ENCODE peak calls at places on chromosomes 16 and 17, in eight cellular contexts. I is right cardiac atrium; B is stomach; K is MM.1S; Q is IMR-90; R is Peyer's patch; H is lung; J is CD8-positive, alpha-beta T cell. L is an unnamed sample.

GRCh38 chr16:75250809-75251279 is 580 bp downstream of the BCAR1 start:
- DNase-seq in J (no peak), K (no peak), I (peak), Q (no peak), B (peak), R (peak), H (no peak), L (no peak)

GRCh38 chr17:44091200-44091997 is 20.9 kb downstream of the G6PC3 start:
- DNase-seq in J (no peak), R (no peak), Q (no peak), B (no peak), K (no peak), I (no peak), H (no peak), L (no peak)

GRCh38 chr17:78993241-78993956 is 13.7 kb upstream of the LGALS3BP start:
- DNase-seq in K (no peak), Q (peak), H (no peak), B (peak), I (peak), R (peak), J (peak), L (no peak)

GRCh38 chr17:77356690-77357201 is 216.0 kb downstream of the SEC14L1 start:
- DNase-seq in Q (no peak), H (peak), B (peak), R (no peak), K (no peak), J (no peak), I (no peak), L (no peak)

GRCh38 chr16:57713596-57713995 is 19.0 kb downstream of the DRC7 start:
- DNase-seq in H (no peak), Q (no peak), J (no peak), B (no peak), K (no peak), I (no peak), R (no peak), L (no peak)

GRCh38 chr16:57539072-57539796 is 2.9 kb upstream of the CCDC102A start:
- DNase-seq in B (no peak), Q (no peak), K (peak), J (no peak), I (peak), R (no peak), H (no peak), L (no peak)

GRCh38 chr16:2744711-2745110 is 7.7 kb upstream of the SRRM2 start:
- DNase-seq in B (no peak), Q (no peak), K (no peak), I (no peak), R (no peak), J (no peak), H (no peak), L (no peak)

GRCh38 chr17:69593716-69594115 is 179.2 kb downstream of the MAP2K6 start:
- DNase-seq in H (no peak), B (no peak), R (no peak), K (no peak), J (no peak), Q (no peak), I (no peak), L (no peak)

GRCh38 chr16:81516478-81517149 is 72.0 kb downstream of the CMIP start:
- DNase-seq in B (no peak), H (no peak), K (no peak), I (peak), Q (no peak), J (no peak), R (no peak), L (no peak)

GRCh38 chr16:1941924-1942809 is 832 bp downstream of the MSRB1 start:
- DNase-seq in Q (no peak), B (no peak), I (no peak), H (peak), J (no peak), K (no peak), R (no peak), L (no peak)

GRCh38 chr17:43581581-43581980 is 35.4 kb upstream of the ETV4 start:
- DNase-seq in R (peak), Q (no peak), H (no peak), I (no peak), K (no peak), J (no peak), B (no peak), L (no peak)

GRCh38 chr17:21676281-21677111 is 15.8 kb upstream of the KCNJ18 start:
- DNase-seq in J (no peak), K (no peak), Q (no peak), R (peak), B (no peak), H (no peak), I (peak), L (no peak)

GRCh38 chr17:70668276-70668937 is 499.1 kb downstream of the KCNJ2 start:
- DNase-seq in I (no peak), K (no peak), R (peak), B (no peak), J (no peak), Q (no peak), H (no peak), L (no peak)

GRCh38 chr17:47227862-47228261 is 18.7 kb downstream of the MYL4 start:
- DNase-seq in R (no peak), K (no peak), J (no peak), I (peak), Q (no peak), H (no peak), B (no peak), L (no peak)

GRCh38 chr17:47225436-47225858 is 16.3 kb downstream of the MYL4 start:
- DNase-seq in J (no peak), Q (peak), H (peak), I (peak), K (no peak), B (peak), R (no peak), L (peak)

GRCh38 chr17:47224971-47225370 is 15.8 kb downstream of the MYL4 start:
- DNase-seq in H (no peak), B (no peak), K (no peak), R (no peak), I (no peak), J (no peak), Q (no peak), L (no peak)

GRCh38 chr17:47223460-47223859 is 14.3 kb downstream of the MYL4 start:
- DNase-seq in Q (no peak), R (no peak), J (no peak), B (peak), I (no peak), K (no peak), H (no peak), L (no peak)

GRCh38 chr17:47225911-47226688 is 17.0 kb downstream of the MYL4 start:
- DNase-seq in B (no peak), I (no peak), K (no peak), Q (peak), J (no peak), H (no peak), R (no peak), L (no peak)
- H3K27ac ChIP-seq in B (peak), I (peak), K (no peak), Q (peak), J (no peak), H (peak), R (peak), L (peak)

GRCh38 chr17:33778505-33779398 is 476.3 kb upstream of the CCL2 start:
- DNase-seq in J (peak), R (no peak), I (peak), K (peak), H (no peak), B (peak), Q (peak), L (peak)

GRCh38 chr17:33776903-33777302 is 478.2 kb upstream of the CCL2 start:
- DNase-seq in R (no peak), I (no peak), J (no peak), B (no peak), Q (no peak), K (no peak), H (no peak), L (no peak)

GRCh38 chr17:33779399-33779697 is 475.7 kb upstream of the CCL2 start:
- DNase-seq in B (no peak), J (no peak), H (no peak), R (no peak), Q (no peak), I (no peak), K (no peak), L (no peak)

GRCh38 chr17:33777674-33778073 is 477.4 kb upstream of the CCL2 start:
- DNase-seq in K (no peak), B (no peak), H (no peak), J (no peak), Q (no peak), R (no peak), I (no peak), L (no peak)
- H3K27ac ChIP-seq in K (no peak), B (no peak), H (no peak), J (no peak), Q (no peak), R (no peak), I (no peak), L (no peak)

GRCh38 chr16:8374032-8374431 is 216.3 kb downstream of the TMEM114 start:
- DNase-seq in J (no peak), I (no peak), R (no peak), B (no peak), H (no peak), Q (no peak), K (no peak), L (no peak)

GRCh38 chr16:8375208-8375607 is 215.1 kb downstream of the TMEM114 start:
- DNase-seq in K (no peak), B (no peak), I (no peak), H (no peak), J (no peak), R (no peak), Q (no peak), L (no peak)

GRCh38 chr16:8376858-8377257 is 213.5 kb downstream of the TMEM114 start:
- DNase-seq in R (no peak), J (no peak), B (no peak), Q (no peak), K (no peak), H (no peak), I (no peak), L (no peak)

GRCh38 chr16:8376430-8376829 is 213.9 kb downstream of the TMEM114 start:
- DNase-seq in Q (no peak), R (no peak), H (no peak), J (no peak), I (no peak), B (no peak), K (no peak), L (no peak)

GRCh38 chr16:8374586-8374985 is 215.7 kb downstream of the TMEM114 start:
- DNase-seq in R (no peak), I (no peak), J (no peak), H (no peak), Q (no peak), K (no peak), B (no peak), L (no peak)
- H3K27ac ChIP-seq in R (no peak), I (no peak), J (no peak), H (no peak), Q (no peak), K (no peak), B (no peak), L (no peak)

DNA sequence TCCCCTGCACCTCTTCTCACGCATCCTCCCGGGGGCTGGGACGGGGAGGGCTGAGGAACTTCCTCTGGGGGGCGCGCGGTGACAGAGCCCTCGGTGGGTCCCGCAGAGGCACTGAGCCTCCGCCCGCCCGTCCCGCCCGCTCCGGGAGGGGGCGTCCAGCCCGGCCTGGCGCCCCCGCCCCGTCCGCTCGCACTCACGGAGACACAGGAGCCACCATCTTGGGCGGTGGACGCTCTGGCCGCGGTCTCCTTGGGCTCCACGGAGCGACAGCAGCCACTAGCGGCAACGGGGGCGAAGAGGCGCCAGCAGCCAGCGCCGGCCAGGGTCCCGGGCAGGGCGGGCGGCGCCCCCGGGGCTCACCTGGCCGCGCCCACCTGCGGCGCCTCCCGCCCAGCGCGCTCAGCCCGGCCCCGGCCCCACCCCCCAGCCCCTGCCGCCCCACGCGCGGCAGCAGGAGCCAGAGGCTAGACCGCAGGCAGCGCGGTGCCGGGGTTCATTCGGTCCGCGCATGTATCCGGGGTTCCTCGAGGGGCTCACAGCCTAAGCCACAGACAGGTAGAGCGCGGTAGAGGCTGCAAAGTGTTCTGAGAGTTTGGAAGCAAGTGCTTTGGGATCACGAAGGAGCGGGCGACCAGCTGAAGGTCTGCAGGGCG is at the start of gene C17orf113:
- DNase-seq in R (peak), I (peak), K (peak), B (peak), J (peak), H (peak), Q (no peak), L (peak)
- H3K27ac ChIP-seq in R (peak), I (no peak), K (no peak), B (peak), J (no peak), H (peak), Q (no peak), L (no peak)

DNA sequence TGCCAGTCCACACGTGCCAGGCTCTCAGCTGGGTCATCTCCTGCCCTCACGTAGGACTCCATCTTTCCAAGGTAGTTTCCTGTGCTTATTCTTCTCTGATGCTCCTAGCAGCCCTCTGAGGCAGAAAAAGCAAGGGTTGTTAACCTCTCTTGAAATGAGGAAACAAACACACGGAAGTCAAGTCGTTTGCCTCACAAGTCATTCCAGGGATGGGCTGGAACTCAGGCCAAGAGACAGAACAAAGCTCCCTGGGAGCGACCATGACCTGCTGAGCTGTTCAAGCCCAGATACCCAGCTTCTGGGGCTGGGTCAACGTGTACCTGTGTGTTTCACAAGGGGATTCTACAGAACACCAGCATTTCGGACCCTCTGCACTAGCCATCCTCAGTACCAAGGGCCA is 28.2 kb downstream of the SRL start:
- DNase-seq in I (no peak), R (peak), J (no peak), Q (no peak), B (peak), H (no peak), K (no peak), L (no peak)
- H3K27ac ChIP-seq in I (peak), R (no peak), J (no peak), Q (peak), B (peak), H (peak), K (no peak), L (no peak)

DNA sequence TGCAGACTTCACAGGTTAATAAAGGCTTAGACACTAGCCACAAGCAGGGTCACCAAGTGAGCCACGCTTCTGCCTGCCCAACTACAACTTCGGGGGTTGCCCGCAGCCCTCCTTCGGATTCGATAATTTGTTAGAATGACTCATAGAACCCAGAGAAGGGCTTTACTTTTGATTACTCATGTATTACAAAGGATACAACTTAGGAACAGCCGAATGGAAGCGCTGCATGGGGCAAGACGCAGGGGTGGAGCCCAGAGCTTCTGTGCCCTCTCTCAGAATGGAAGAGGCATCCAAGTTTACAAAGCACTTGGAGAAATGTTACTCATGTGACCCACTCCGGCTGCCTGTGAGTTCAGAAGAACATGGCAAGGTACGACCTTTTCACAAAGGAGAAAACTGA is 7.5 kb upstream of the CDH5 start:
- DNase-seq in I (no peak), H (no peak), J (no peak), K (no peak), R (no peak), B (no peak), Q (peak), L (no peak)
- H3K27ac ChIP-seq in I (peak), H (peak), J (no peak), K (no peak), R (no peak), B (peak), Q (no peak), L (no peak)

GRCh38 chr16:24984903-24985675 is 30.1 kb downstream of the ARHGAP17 start:
- DNase-seq in I (no peak), B (no peak), J (no peak), K (no peak), R (no peak), Q (no peak), H (no peak), L (no peak)
- H3K27ac ChIP-seq in I (peak), B (peak), J (no peak), K (no peak), R (no peak), Q (peak), H (peak), L (peak)

DNA sequence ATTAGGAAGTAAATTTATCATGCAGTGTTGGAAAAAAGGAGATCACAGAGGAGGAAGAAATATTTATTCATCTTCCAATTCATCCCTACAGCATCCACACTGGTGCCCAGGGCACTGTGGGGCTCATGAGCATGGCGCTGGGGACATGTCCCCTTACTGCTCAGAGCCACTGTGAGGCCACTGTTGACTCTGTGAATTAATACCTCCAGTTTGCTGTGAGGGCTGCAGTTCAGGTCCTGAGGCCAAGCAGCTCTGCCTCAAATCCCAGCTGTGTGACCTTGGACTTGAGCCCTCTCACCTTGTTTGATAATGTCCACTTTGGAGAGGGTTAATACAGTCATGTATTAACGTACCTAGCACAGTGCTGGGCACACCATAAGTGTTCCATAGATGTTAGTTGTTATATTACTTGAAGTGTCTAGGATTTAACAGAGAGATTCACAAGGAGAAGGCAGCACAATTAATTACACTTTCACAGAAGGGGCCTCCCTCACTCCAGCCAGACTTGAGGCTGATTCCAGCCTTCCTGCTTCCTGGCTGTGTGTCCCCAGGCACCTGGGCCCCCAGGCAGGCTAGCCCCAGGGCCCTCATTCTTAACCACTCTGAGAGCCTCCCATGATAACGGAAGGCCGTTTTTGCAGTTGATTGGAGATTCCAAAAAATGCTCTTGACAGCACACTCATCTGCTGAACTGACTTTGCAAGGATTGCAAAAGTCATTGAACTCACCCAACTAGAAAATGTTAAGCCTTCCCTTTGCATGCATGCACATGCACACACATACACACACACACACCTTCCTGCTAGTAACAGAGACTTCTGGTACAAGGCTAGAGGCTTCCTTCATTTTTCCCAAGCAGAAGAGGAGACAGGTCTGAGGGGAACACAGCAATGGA is 29.4 kb downstream of the KATNIP start:
- DNase-seq in Q (peak), K (no peak), I (no peak), H (no peak), B (no peak), J (no peak), R (no peak), L (no peak)
- H3K27ac ChIP-seq in Q (peak), K (no peak), I (no peak), H (no peak), B (no peak), J (no peak), R (no peak), L (no peak)

L was measured in substantia nigra.